ENCODE peak calls at places on chromosomes 7 and 10, in nine cellular contexts. B, V, L, N, D, F, M, G and Q are unnamed samples.

GRCh38 chr7:94301024-94301588 is 93.6 kb upstream of the COL1A2 start:
- DNase-seq in G (peak; percentile 97), M (peak; percentile 91), N (peak; percentile 51), F (no peak), D (peak; percentile 94), V (peak; percentile 99), B (peak; percentile 87), L (peak; percentile 92), Q (no peak)

GRCh38 chr10:16792675-16793074 is 24.5 kb downstream of the RSU1 start:
- DNase-seq in D (no peak), V (peak; percentile 79), G (peak; percentile 29), F (no peak), M (no peak), L (peak; percentile 81), B (peak; percentile 69), N (no peak), Q (no peak)

GRCh38 chr7:55427800-55428199 is 62.7 kb downstream of the LANCL2 start:
- DNase-seq in L (no peak), B (no peak), D (no peak), V (no peak), N (no peak), F (no peak), M (no peak), G (no peak), Q (no peak)

GRCh38 chr7:143934526-143935340 is at the start of gene OR2F2:
- DNase-seq in F (no peak), B (no peak), N (no peak), D (peak; percentile 55), G (peak; percentile 67), L (no peak), M (no peak), V (peak; percentile 48), Q (no peak)

GRCh38 chr10:35331894-35332640 is 4.2 kb upstream of the CCNY start:
- DNase-seq in B (no peak), N (no peak), G (peak; percentile 96), M (peak; percentile 73), D (peak; percentile 41), L (no peak), V (peak; percentile 92), F (no peak), Q (no peak)

GRCh38 chr7:94395141-94396041 is 696 bp downstream of the COL1A2 start:
- DNase-seq in F (no peak), G (peak; percentile 95), N (peak; percentile 50), B (no peak), V (peak; percentile 89), D (peak; percentile 88), M (peak; percentile 88), L (peak; percentile 79), Q (no peak)

GRCh38 chr10:77504870-77505257 is 132.7 kb downstream of the KCNMA1 start:
- DNase-seq in M (no peak), F (no peak), L (peak; percentile 42), G (no peak), B (no peak), D (no peak), V (peak; percentile 47), N (no peak), Q (no peak)

GRCh38 chr10:13767721-13768178 is 181.0 kb downstream of the PRPF18 start:
- DNase-seq in B (no peak), D (no peak), G (no peak), M (no peak), N (no peak), F (no peak), L (no peak), V (no peak), Q (no peak)

GRCh38 chr10:128556575-128556974 is 430.4 kb upstream of the MKI67 start:
- DNase-seq in M (no peak), F (no peak), L (no peak), D (no peak), N (no peak), V (no peak), G (no peak), B (no peak), Q (no peak)

GRCh38 chr7:150685219-150686029 is at the start of gene GIMAP2:
- DNase-seq in M (no peak), D (peak; percentile 21), B (no peak), V (peak; percentile 30), F (no peak), G (peak; percentile 59), L (no peak), N (peak; percentile 38), Q (peak; percentile 59)

GRCh38 chr10:6667679-6668270 is 87.7 kb upstream of the PRKCQ start:
- DNase-seq in D (no peak), M (no peak), B (no peak), F (no peak), G (peak; percentile 70), N (peak; percentile 22), V (peak; percentile 45), L (no peak), Q (no peak)

GRCh38 chr10:89267056-89267455 is 15.5 kb upstream of the LIPA start:
- DNase-seq in B (no peak), G (no peak), F (no peak), L (no peak), D (no peak), N (no peak), V (no peak), M (no peak), Q (no peak)

GRCh38 chr7:107867858-107868466 is 23.0 kb upstream of the DLD start:
- DNase-seq in D (no peak), G (no peak), V (no peak), M (no peak), L (no peak), F (no peak), N (no peak), B (no peak), Q (no peak)

GRCh38 chr7:95335093-95335492 is 10.8 kb upstream of the PON1 start:
- DNase-seq in N (no peak), B (no peak), F (no peak), L (no peak), D (no peak), G (peak; percentile 57), V (peak; percentile 80), M (no peak), Q (no peak)

DNA sequence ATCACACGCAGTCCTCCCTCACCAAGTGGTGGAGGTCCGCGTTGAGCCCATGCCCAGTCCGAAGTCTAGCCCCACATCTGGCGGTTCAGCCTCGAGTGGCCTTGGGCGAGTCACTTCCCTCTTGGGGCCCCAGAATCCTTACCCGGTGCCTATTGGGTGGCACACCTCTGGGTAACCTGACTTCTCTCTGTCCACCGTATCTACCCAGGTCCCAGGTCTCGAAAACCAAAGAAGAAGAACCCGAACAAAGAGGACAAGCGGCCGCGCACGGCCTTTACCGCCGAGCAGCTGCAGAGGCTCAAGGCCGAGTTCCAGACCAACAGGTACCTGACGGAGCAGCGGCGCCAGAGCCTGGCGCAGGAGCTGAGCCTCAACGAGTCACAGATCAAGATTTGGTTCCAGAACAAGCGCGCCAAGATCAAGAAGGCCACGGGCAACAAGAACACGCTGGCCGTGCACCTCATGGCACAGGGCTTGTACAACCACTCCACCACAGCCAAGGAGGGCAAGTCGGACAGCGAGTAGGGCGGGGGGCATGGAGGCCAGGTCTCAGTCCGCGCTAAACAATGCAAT is 4.3 kb downstream of the EN2 start:
- DNase-seq in L (no peak), N (no peak), M (no peak), G (no peak), V (no peak), F (no peak), D (no peak), B (no peak), Q (no peak)
- H3K4me3 ChIP-seq in L (no peak overlapping the region), N (no peak overlapping the region), M (no peak overlapping the region), G (no peak overlapping the region), V (no peak overlapping the region), F (no peak overlapping the region), D (no peak overlapping the region), B (no peak overlapping the region), Q (no peak overlapping the region)

GRCh38 chr10:12419279-12419847 is 70.0 kb downstream of the CAMK1D start:
- DNase-seq in V (peak; percentile 99), B (peak; percentile 59), D (peak; percentile 81), G (peak; percentile 91), F (peak; percentile 58), L (peak; percentile 80), N (no peak), M (peak; percentile 86), Q (peak; percentile 14)
- H3K4me3 ChIP-seq in V (no peak overlapping the region), B (no peak overlapping the region), D (no peak overlapping the region), G (no peak overlapping the region), F (no peak overlapping the region), L (no peak overlapping the region), N (no peak overlapping the region), M (no peak overlapping the region), Q (no peak overlapping the region)

GRCh38 chr7:2517678-2518077 is 1.9 kb upstream of the LFNG start:
- DNase-seq in N (no peak), V (peak; percentile 36), M (no peak), D (no peak), G (no peak), F (no peak), L (no peak), B (no peak), Q (no peak)
- H3K4me3 ChIP-seq in N (no peak overlapping the region), V (no peak overlapping the region), M (no peak overlapping the region), D (no peak overlapping the region), G (no peak overlapping the region), F (no peak overlapping the region), L (no peak overlapping the region), B (no peak overlapping the region), Q (no peak overlapping the region)

GRCh38 chr7:22576941-22577927 is 77.2 kb upstream of the STEAP1B start:
- DNase-seq in L (peak; percentile 72), D (no peak), G (peak; percentile 99), B (peak; percentile 51), V (peak; percentile 94), M (peak; percentile 79), F (no peak), N (peak; percentile 24), Q (no peak)

GRCh38 chr7:22574756-22575517 is 74.9 kb upstream of the STEAP1B start:
- DNase-seq in G (no peak), V (no peak), D (no peak), B (no peak), M (no peak), F (no peak), N (no peak), L (no peak), Q (no peak)

GRCh38 chr7:22581099-22581498 is 81.1 kb upstream of the STEAP1B start:
- DNase-seq in G (no peak), L (no peak), V (peak; percentile 42), M (no peak), D (no peak), B (no peak), N (no peak), F (no peak), Q (no peak)

GRCh38 chr7:22579961-22580360 is 80.0 kb upstream of the STEAP1B start:
- DNase-seq in M (no peak), L (no peak), V (no peak), N (no peak), F (no peak), D (no peak), G (no peak), B (no peak), Q (no peak)

DNA sequence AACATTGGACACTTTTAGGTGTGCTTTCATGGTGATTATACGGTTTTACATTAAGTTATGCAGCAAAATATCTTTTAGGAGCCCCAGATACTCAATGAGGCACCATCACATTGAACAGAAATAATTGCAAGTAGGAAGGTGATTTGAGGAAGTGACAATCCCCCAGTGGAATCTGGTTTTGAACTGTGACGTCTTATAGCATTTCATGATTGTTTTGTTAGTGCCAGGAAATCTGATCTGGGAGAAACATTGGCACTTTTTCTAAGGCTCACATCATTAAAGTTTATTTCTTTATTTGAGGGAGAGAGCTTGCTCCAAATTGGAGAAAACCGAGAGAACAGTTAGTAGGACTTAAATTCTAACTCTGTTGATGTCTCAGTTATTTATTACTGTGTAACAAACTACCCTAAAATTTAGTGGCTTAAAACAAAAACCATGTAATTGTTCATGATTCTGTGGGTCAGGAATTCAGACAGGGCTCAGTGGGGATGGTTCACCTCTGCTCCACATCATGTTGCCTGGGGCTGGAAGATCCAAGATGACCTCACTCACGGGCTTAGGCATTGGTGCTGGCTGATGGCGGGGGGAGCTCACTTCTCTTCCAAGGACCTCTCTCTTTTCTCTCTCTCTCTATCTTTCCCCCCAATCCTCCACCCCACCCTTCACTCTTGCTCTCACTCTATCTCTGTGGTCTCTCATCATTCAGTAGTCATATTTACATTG is 78.2 kb upstream of the STEAP1B start:
- DNase-seq in M (no peak), L (no peak), D (no peak), N (no peak), B (no peak), V (peak; percentile 78), F (no peak), G (peak; percentile 85), Q (no peak)
- H3K4me3 ChIP-seq in M (no peak overlapping the region), L (no peak overlapping the region), D (no peak overlapping the region), N (no peak overlapping the region), B (no peak overlapping the region), V (no peak overlapping the region), F (no peak overlapping the region), G (no peak overlapping the region), Q (no peak overlapping the region)